ENCODE peak calls at places on chromosome 20, in seven cellular contexts. K is HCT116, U is mammary epithelial cell, Z is neural progenitor cell, M is astrocyte, P is DND-41, E is GM23248. F is an unnamed sample.

GRCh38 chr20:7926767-7927166 is 13.5 kb downstream of the HAO1 start:
- DNase-seq in P (no peak), U (no peak), E (peak; percentile 60), Z (peak; percentile 28), M (peak; percentile 28), K (peak; percentile 12), F (peak; percentile 57)

GRCh38 chr20:22719250-22719649 is 134.9 kb upstream of the FOXA2 start:
- DNase-seq in K (no peak), U (no peak), Z (no peak), E (no peak), P (no peak), M (no peak), F (no peak)

GRCh38 chr20:10708342-10709185 is 34.8 kb upstream of the JAG1 start:
- DNase-seq in P (no peak), E (peak; percentile 72), M (peak; percentile 88), K (no peak), Z (peak; percentile 86), U (peak; percentile 66), F (peak; percentile 90)

GRCh38 chr20:9759392-9759791 is 79.5 kb downstream of the PAK5 start:
- DNase-seq in P (no peak), E (no peak), M (no peak), U (no peak), Z (no peak), K (no peak), F (no peak)

GRCh38 chr20:57382516-57382915 is 8.7 kb upstream of the RBM38 start:
- DNase-seq in M (no peak), K (no peak), E (no peak), P (no peak), U (no peak), Z (no peak), F (no peak)

GRCh38 chr20:45938727-45939438 is 4.4 kb downstream of the PCIF1 start:
- DNase-seq in Z (peak; percentile 15), U (no peak), E (no peak), K (peak; percentile 8), M (no peak), P (no peak), F (no peak)

GRCh38 chr20:21266191-21266536 is 37.0 kb upstream of the XRN2 start:
- DNase-seq in U (no peak), M (no peak), P (no peak), K (no peak), E (no peak), Z (no peak), F (no peak)

GRCh38 chr20:5845686-5846651 is 95.8 kb downstream of the SHLD1 start:
- DNase-seq in U (no peak), Z (peak; percentile 28), M (peak; percentile 18), E (peak; percentile 49), K (no peak), P (no peak), F (peak; percentile 34)

GRCh38 chr20:15922556-15922955 is 650.7 kb downstream of the KIF16B start:
- DNase-seq in K (no peak), E (no peak), P (no peak), U (no peak), M (no peak), Z (no peak), F (no peak)

GRCh38 chr20:3316131-3316530 is 77.1 kb upstream of the SLC4A11 start:
- DNase-seq in P (no peak), E (no peak), U (no peak), K (no peak), Z (no peak), M (no peak), F (no peak)

DNA sequence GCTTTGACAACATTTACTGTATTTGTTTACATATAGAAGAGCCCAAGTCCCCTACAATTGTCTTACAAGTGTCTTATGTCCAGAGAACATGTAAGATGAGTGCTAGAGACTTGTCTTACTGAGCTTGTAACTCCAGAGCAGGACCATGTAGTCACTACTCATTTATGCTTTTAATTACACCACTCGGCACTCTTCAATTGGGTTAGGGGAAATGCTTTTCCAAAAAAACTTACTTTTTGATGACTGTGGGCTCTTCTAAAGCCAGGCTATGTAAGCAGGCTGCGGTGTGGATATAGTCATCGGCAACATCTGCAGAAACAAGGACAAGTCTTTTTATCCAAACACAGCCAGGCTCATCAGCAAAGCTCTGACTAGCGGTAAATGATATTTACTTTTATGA is 18.7 kb downstream of the SNX5 start:
- DNase-seq in K (no peak), M (no peak), E (no peak), U (no peak), Z (no peak), P (no peak), F (no peak)
- H3K4me1 ChIP-seq in K (no peaks in the 10 kb centered on the region), M (no peaks in the 10 kb centered on the region), E (no peaks in the 10 kb centered on the region), U (no peaks in the 10 kb centered on the region), Z (no peaks in the 10 kb centered on the region), P (no peaks in the 10 kb centered on the region), F (no peaks in the 10 kb centered on the region)

GRCh38 chr20:40691566-40692239 is 2.7 kb upstream of the MAFB start:
- DNase-seq in M (no peak), P (no peak), U (no peak), Z (peak; percentile 47), K (no peak), E (no peak), F (no peak)
- TF ChIP-seq EZH2 in M (peak; percentile 23), P (no peak), U (no peak), Z (no peak), K (no peak), E (no peak), F (no peak)

GRCh38 chr20:24862606-24863005 is 86.5 kb upstream of the CST7 start:
- DNase-seq in U (no peak), P (no peak), E (no peak), Z (no peak), M (no peak), K (no peak), F (no peak)

GRCh38 chr20:24863356-24863755 is 85.7 kb upstream of the CST7 start:
- DNase-seq in E (peak; percentile 86), P (no peak), U (peak; percentile 76), K (no peak), M (peak; percentile 59), Z (no peak), F (peak; percentile 94)

GRCh38 chr20:24866008-24866407 is 83.1 kb upstream of the CST7 start:
- DNase-seq in P (no peak), E (no peak), K (no peak), U (peak; percentile 88), Z (no peak), M (no peak), F (no peak)

GRCh38 chr20:24859539-24859938 is 89.5 kb upstream of the CST7 start:
- DNase-seq in E (no peak), M (no peak), P (no peak), U (no peak), K (no peak), Z (no peak), F (no peak)

GRCh38 chr20:24862186-24862585 is 86.9 kb upstream of the CST7 start:
- DNase-seq in U (no peak), Z (no peak), K (no peak), E (no peak), M (no peak), P (no peak), F (no peak)
- H3K9me3 ChIP-seq in U (peaks cover 9% of the 10 kb centered on the region), Z (peaks cover 6% of the 10 kb centered on the region), K (no peaks in the 10 kb centered on the region), E (no peaks in the 10 kb centered on the region), M (peaks cover 6% of the 10 kb centered on the region), P (peaks cover 63% of the 10 kb centered on the region), F (no peaks in the 10 kb centered on the region)

GRCh38 chr20:44585042-44585968 is 2.9 kb downstream of the PKIG start:
- DNase-seq in E (no peak), P (no peak), K (no peak), U (no peak), M (no peak), Z (no peak), F (no peak)
- H3K4me1 ChIP-seq in E (peaks cover 30% of the 10 kb centered on the region), P (no peaks in the 10 kb centered on the region), K (peaks cover 7% of the 10 kb centered on the region), U (peaks cover 9% of the 10 kb centered on the region), M (peaks cover 25% of the 10 kb centered on the region), Z (peaks cover 19% of the 10 kb centered on the region), F (peaks cover 23% of the 10 kb centered on the region)

DNA sequence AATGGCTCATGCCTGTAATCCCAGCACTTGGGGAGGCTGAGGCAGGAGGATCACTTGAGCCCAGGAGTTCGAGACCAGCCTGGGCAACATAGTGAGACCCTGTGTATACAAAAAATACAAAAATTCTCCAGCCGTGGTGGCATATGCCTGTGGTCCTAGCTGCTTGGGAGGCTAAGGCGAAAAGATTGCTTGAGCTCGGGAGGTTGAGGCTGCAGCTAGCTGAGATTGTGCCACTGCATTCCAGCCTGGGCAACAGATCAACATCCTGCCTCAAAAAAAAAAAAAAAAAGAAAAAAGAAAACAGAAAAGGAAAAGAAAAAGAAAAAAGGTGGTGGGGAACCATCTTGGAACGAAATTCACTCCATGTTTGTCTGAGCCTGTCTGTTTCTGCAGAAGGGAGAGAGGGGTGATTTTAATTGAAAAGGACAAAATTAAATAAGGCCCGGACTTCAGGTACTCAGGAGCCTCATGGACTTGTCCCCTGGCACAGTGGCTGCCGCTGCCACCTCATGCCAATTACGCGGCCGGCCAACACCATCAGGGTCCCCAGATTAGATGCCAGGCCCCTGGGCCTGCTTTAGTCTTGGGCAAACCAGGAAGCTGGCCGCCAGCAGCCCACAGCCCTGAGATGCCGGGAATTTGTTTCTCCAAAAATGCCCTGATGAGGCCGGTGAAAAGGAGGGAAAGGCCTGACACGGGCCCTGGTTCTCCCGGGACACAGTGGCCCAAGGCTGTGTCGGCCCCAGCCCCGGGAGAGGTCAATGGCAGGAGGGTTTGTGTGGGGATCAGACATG is 37.8 kb upstream of the STX16 start:
- DNase-seq in M (no peak), U (no peak), K (no peak), P (no peak), Z (no peak), E (no peak), F (no peak)
- TF ChIP-seq EZH2 in M (no peak), U (no peak), K (no peak), P (no peak), Z (no peak), E (no peak), F (no peak)

DNA sequence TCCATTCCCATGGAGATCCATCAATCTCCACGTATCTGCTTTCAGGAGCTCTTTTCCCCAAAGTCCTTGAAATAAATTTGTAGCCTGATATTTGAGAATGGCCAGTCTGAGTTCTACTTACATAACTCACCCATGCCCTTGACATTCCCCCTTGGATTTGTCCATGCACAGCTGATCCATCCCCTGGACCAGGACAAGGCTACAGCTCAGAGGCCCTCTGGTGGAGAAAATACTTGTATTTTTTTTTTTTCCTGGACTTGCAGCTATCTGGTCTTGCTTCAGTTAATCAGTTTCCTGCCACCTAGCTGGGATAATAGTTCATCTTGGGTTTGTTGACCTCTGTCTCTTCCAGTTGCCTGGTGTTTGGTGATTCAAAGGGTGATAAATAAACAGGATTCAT is 467.6 kb downstream of the DHX35 start:
- DNase-seq in P (no peak), K (no peak), Z (peak; percentile 27), M (no peak), E (no peak), U (no peak), F (no peak)
- H3K9me3 ChIP-seq in P (no peaks in the 10 kb centered on the region), K (no peaks in the 10 kb centered on the region), Z (no peaks in the 10 kb centered on the region), M (no peaks in the 10 kb centered on the region), E (no peaks in the 10 kb centered on the region), U (peaks cover 10% of the 10 kb centered on the region), F (no peaks in the 10 kb centered on the region)

F was measured in fibroblast of lung.